ENCODE peak calls at places on chromosomes 7 and 10, in ten cellular contexts. N, P, X, U, O, E, T, D, W and A are unnamed samples.

GRCh38 chr10:7354330-7355047 is 56.3 kb downstream of the SFMBT2 start:
- DNase-seq in N (no peak), P (no peak), X (no peak), U (peak), O (peak), E (no peak), T (no peak), D (no peak), W (no peak), A (peak)

GRCh38 chr10:11793762-11794479 is 29.2 kb upstream of the PROSER2 start:
- DNase-seq in N (no peak), P (no peak), X (no peak), U (peak), O (no peak), E (no peak), T (peak), D (no peak), W (no peak), A (no peak)

GRCh38 chr7:64907641-64908326 is 4.7 kb downstream of the ZNF273 start:
- DNase-seq in N (no peak), P (no peak), X (no peak), U (no peak), O (no peak), E (no peak), T (no peak), D (peak), W (no peak), A (no peak)

GRCh38 chr7:50614721-50615518 is 49.7 kb upstream of the DDC start:
- DNase-seq in N (no peak), P (no peak), X (no peak), U (no peak), O (no peak), E (no peak), T (no peak), D (no peak), W (no peak), A (peak)

GRCh38 chr10:24793648-24794379 is 70.1 kb upstream of the ARHGAP21 start:
- DNase-seq in N (no peak), P (no peak), X (no peak), U (peak), O (no peak), E (no peak), T (no peak), D (no peak), W (no peak), A (no peak)

GRCh38 chr10:22737587-22737986 is 23.2 kb upstream of the PIP4K2A start:
- DNase-seq in N (no peak), P (no peak), X (no peak), U (peak), O (no peak), E (no peak), T (no peak), D (peak), W (no peak), A (no peak)

GRCh38 chr7:45129181-45129800 is 17.8 kb upstream of the TBRG4 start:
- DNase-seq in N (no peak), P (no peak), X (no peak), U (no peak), O (no peak), E (no peak), T (no peak), D (no peak), W (no peak), A (no peak)

GRCh38 chr10:129035052-129035805 is 431.8 kb upstream of the MGMT start:
- DNase-seq in N (no peak), P (no peak), X (peak), U (peak), O (no peak), E (no peak), T (no peak), D (no peak), W (no peak), A (peak)

GRCh38 chr7:108222236-108222892 is 92.2 kb upstream of the LAMB4 start:
- DNase-seq in N (no peak), P (no peak), X (no peak), U (peak), O (no peak), E (no peak), T (peak), D (no peak), W (no peak), A (no peak)

GRCh38 chr10:121113385-121113696 is 262.2 kb downstream of the WDR11 start:
- DNase-seq in N (no peak), P (no peak), X (no peak), U (no peak), O (no peak), E (no peak), T (peak), D (no peak), W (no peak), A (no peak)

GRCh38 chr7:98166668-98166970 is 44.6 kb upstream of the BHLHA15 start:
- DNase-seq in N (no peak), P (no peak), X (no peak), U (no peak), O (no peak), E (no peak), T (no peak), D (no peak), W (no peak), A (no peak)

GRCh38 chr7:41711283-41712064 is 8.6 kb upstream of the INHBA start:
- DNase-seq in N (no peak), P (no peak), X (no peak), U (no peak), O (no peak), E (no peak), T (peak), D (no peak), W (no peak), A (no peak)

GRCh38 chr7:151867912-151868804 is 8.8 kb downstream of the PRKAG2 start:
- DNase-seq in N (no peak), P (no peak), X (no peak), U (no peak), O (no peak), E (no peak), T (no peak), D (no peak), W (no peak), A (no peak)

GRCh38 chr7:116772926-116773749 is 89.2 kb upstream of the CAPZA2 start:
- DNase-seq in N (no peak), P (no peak), X (no peak), U (no peak), O (no peak), E (no peak), T (no peak), D (no peak), W (no peak), A (no peak)

GRCh38 chr7:64098-64521 is 128.3 kb upstream of the FAM20C start:
- DNase-seq in N (no peak), P (no peak), X (peak), U (peak), O (peak), E (peak), T (peak), D (peak), W (no peak), A (peak)

GRCh38 chr10:117950408-117950807 is 96.3 kb downstream of the RAB11FIP2 start:
- DNase-seq in N (no peak), P (no peak), X (no peak), U (no peak), O (no peak), E (no peak), T (no peak), D (no peak), W (peak), A (no peak)

GRCh38 chr7:70723339-70723738 is 408.6 kb upstream of the GALNT17 start:
- DNase-seq in N (no peak), P (no peak), X (no peak), U (no peak), O (no peak), E (no peak), T (no peak), D (no peak), W (no peak), A (peak)

GRCh38 chr7:75039709-75040108 is 33.9 kb downstream of the RCC1L start:
- DNase-seq in N (no peak), P (no peak), X (no peak), U (no peak), O (no peak), E (no peak), T (no peak), D (no peak), W (no peak), A (no peak)